ENCODE peak calls at places on chromosomes 6 and 20, in eight cellular contexts. H is ecto neural progenitor cell; R is T-helper 22 cell; I is uterus; M is breast epithelium; Y is body of pancreas; E is tibial artery; D is activated CD8-positive, alpha-beta T cell treated with anti-CD3 and anti-CD28 coated beads, Interleukin-2, amount 10 ng/mL, durations not matched to agents 7 days and 5 days. J is an unnamed sample.

GRCh38 chr20:14992071-14992654 is 654.8 kb upstream of the FLRT3 start:
- DNase-seq in H (no peak), R (no peak), I (no peak), M (no peak), Y (no peak), E (no peak), D (no peak), J (no peak)

GRCh38 chr6:16770701-16771569 is 9.7 kb upstream of the ATXN1 start:
- DNase-seq in H (peak), R (peak), I (peak), M (peak), Y (peak), E (peak), D (peak), J (peak)

GRCh38 chr6:139925894-139926641 is 551.6 kb upstream of the CITED2 start:
- DNase-seq in H (no peak), R (no peak), I (peak), M (no peak), Y (peak), E (peak), D (no peak), J (no peak)

GRCh38 chr6:105889902-105890301 is 196.2 kb upstream of the PRDM1 start:
- DNase-seq in H (no peak), R (no peak), I (no peak), M (no peak), Y (no peak), E (no peak), D (no peak), J (no peak)

GRCh38 chr6:140731741-140732140 is 1357.3 kb upstream of the CITED2 start:
- DNase-seq in H (no peak), R (no peak), I (no peak), M (no peak), Y (no peak), E (no peak), D (no peak), J (no peak)

GRCh38 chr20:50187403-50188051 is 3.1 kb upstream of the CEBPB start:
- DNase-seq in H (no peak), R (no peak), I (peak), M (no peak), Y (peak), E (no peak), D (no peak), J (no peak)

GRCh38 chr6:52553719-52554118 is 23.1 kb downstream of the TRAM2 start:
- DNase-seq in H (no peak), R (no peak), I (no peak), M (no peak), Y (no peak), E (peak), D (no peak), J (no peak)

GRCh38 chr6:160356074-160356754 is 8.0 kb downstream of the SLC22A3 start:
- DNase-seq in H (no peak), R (no peak), I (no peak), M (no peak), Y (no peak), E (no peak), D (no peak), J (no peak)

GRCh38 chr20:48728042-48728837 is 99.6 kb downstream of the PREX1 start:
- DNase-seq in H (no peak), R (no peak), I (no peak), M (no peak), Y (no peak), E (no peak), D (no peak), J (no peak)

GRCh38 chr20:3887870-3888614 is 1.1 kb upstream of the PANK2 start:
- DNase-seq in H (no peak), R (no peak), I (no peak), M (no peak), Y (peak), E (no peak), D (no peak), J (no peak)

GRCh38 chr20:45470262-45470931 is 844 bp downstream of the WFDC2 start:
- DNase-seq in H (peak), R (no peak), I (peak), M (peak), Y (peak), E (no peak), D (no peak), J (no peak)

GRCh38 chr6:161117329-161117707 is 125.7 kb downstream of the MAP3K4 start:
- DNase-seq in H (no peak), R (no peak), I (no peak), M (no peak), Y (peak), E (no peak), D (no peak), J (no peak)

GRCh38 chr6:149373511-149373910 is 26.6 kb upstream of the SUMO4 start:
- DNase-seq in H (no peak), R (no peak), I (no peak), M (no peak), Y (no peak), E (no peak), D (no peak), J (no peak)

GRCh38 chr6:64815718-64816117 is 891.3 kb downstream of the EYS start:
- DNase-seq in H (no peak), R (no peak), I (no peak), M (no peak), Y (no peak), E (no peak), D (no peak), J (no peak)

GRCh38 chr6:15524736-15525401 is 138.0 kb downstream of the DTNBP1 start:
- DNase-seq in H (no peak), R (no peak), I (no peak), M (no peak), Y (no peak), E (no peak), D (no peak), J (no peak)

GRCh38 chr6:24549674-24550418 is 55.1 kb downstream of the ALDH5A1 start:
- DNase-seq in H (no peak), R (no peak), I (no peak), M (no peak), Y (no peak), E (no peak), D (no peak), J (no peak)

GRCh38 chr20:25294459-25295385 is 46.8 kb downstream of the PYGB start:
- DNase-seq in H (peak), R (no peak), I (peak), M (no peak), Y (peak), E (no peak), D (peak), J (peak)

GRCh38 chr6:17812311-17812710 is 105.6 kb upstream of the NUP153 start:
- DNase-seq in H (no peak), R (no peak), I (no peak), M (no peak), Y (no peak), E (no peak), D (no peak), J (no peak)